ENCODE peak calls at places on chromosomes 3 and 15, in ten cellular contexts. R, V, O, L, K, H, M, G, X and Q are unnamed samples.

GRCh38 chr15:64701051-64701450 is 74.3 kb downstream of the RBPMS2 start:
- DNase-seq in R (no peak), V (no peak), O (no peak), L (no peak), K (no peak), H (no peak), M (no peak), G (no peak), X (no peak), Q (no peak)

GRCh38 chr15:63559753-63560152 is 37.4 kb upstream of the FBXL22 start:
- DNase-seq in R (no peak), V (no peak), O (no peak), L (no peak), K (no peak), H (no peak), M (no peak), G (no peak), X (no peak), Q (no peak)

GRCh38 chr3:134364061-134364935 is 9.9 kb downstream of the AMOTL2 start:
- DNase-seq in R (peak), V (peak), O (peak), L (peak), K (peak), H (peak), M (peak), G (peak), X (peak), Q (peak)

GRCh38 chr3:50491023-50491422 is 12.4 kb downstream of the CACNA2D2 start:
- DNase-seq in R (no peak), V (no peak), O (no peak), L (no peak), K (no peak), H (no peak), M (no peak), G (no peak), X (no peak), Q (no peak)

GRCh38 chr3:25661694-25662455 is 2.8 kb downstream of the TOP2B start:
- DNase-seq in R (no peak), V (no peak), O (no peak), L (peak), K (no peak), H (no peak), M (no peak), G (no peak), X (no peak), Q (no peak)

GRCh38 chr15:92715753-92716152 is 60.2 kb upstream of the FAM174B start:
- DNase-seq in R (no peak), V (no peak), O (no peak), L (peak), K (no peak), H (no peak), M (no peak), G (no peak), X (no peak), Q (no peak)

GRCh38 chr3:133575121-133575520 is 1.6 kb downstream of the CDV3 start:
- DNase-seq in R (no peak), V (no peak), O (no peak), L (no peak), K (no peak), H (no peak), M (no peak), G (no peak), X (no peak), Q (no peak)

GRCh38 chr15:94306700-94307650 is 75.6 kb downstream of the MCTP2 start:
- DNase-seq in R (no peak), V (no peak), O (peak), L (no peak), K (no peak), H (no peak), M (no peak), G (no peak), X (no peak), Q (peak)

GRCh38 chr15:93420050-93420452 is 331.0 kb upstream of the RGMA start:
- DNase-seq in R (no peak), V (peak), O (peak), L (no peak), K (no peak), H (no peak), M (no peak), G (no peak), X (no peak), Q (no peak)

GRCh38 chr15:56250626-56251025 is 6.9 kb upstream of the RFX7 start:
- DNase-seq in R (no peak), V (no peak), O (no peak), L (no peak), K (no peak), H (no peak), M (no peak), G (no peak), X (no peak), Q (no peak)

GRCh38 chr15:56251315-56252091 is 7.8 kb upstream of the RFX7 start:
- DNase-seq in R (no peak), V (no peak), O (no peak), L (no peak), K (no peak), H (no peak), M (no peak), G (no peak), X (no peak), Q (no peak)

GRCh38 chr15:56248276-56248675 is 4.6 kb upstream of the RFX7 start:
- DNase-seq in R (no peak), V (no peak), O (no peak), L (no peak), K (no peak), H (no peak), M (no peak), G (no peak), X (no peak), Q (no peak)

GRCh38 chr15:56247266-56247665 is 3.6 kb upstream of the RFX7 start:
- DNase-seq in R (no peak), V (no peak), O (no peak), L (no peak), K (no peak), H (no peak), M (no peak), G (no peak), X (no peak), Q (no peak)

DNA sequence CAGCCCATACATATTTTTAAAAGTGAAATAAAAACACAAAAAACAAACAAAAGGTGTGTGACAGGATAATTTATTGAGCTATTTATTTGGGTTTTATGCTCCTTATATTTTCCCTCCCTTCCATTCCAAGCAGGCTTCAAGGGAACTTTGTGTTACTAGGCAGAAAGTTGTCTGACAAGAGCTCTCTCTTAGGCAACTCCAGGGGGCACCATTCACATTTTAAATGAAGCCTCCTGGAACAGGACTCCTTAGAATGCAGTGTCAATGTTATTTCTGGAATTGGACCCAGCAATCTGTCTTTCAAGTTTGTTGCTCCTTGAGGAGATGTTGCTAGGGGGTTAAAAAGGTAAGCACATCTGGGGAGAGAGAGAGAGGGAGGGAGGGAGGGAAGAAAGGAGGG is 5.4 kb upstream of the RFX7 start:
- DNase-seq in R (no peak), V (peak), O (peak), L (peak), K (no peak), H (no peak), M (no peak), G (no peak), X (peak), Q (peak)
- TF ChIP-seq CTCF in R (no peak), V (peak), O (peak), L (peak), K (no peak), H (peak), M (peak), G (peak), X (peak), Q (no peak)

GRCh38 chr15:50257206-50257735 is 8.3 kb downstream of the HDC start:
- DNase-seq in R (no peak), V (no peak), O (no peak), L (no peak), K (no peak), H (no peak), M (no peak), G (no peak), X (no peak), Q (no peak)

GRCh38 chr15:50252556-50252955 is 13.0 kb downstream of the HDC start:
- DNase-seq in R (no peak), V (no peak), O (no peak), L (no peak), K (no peak), H (no peak), M (no peak), G (no peak), X (no peak), Q (no peak)

GRCh38 chr15:50257924-50258323 is 7.6 kb downstream of the HDC start:
- DNase-seq in R (no peak), V (no peak), O (peak), L (peak), K (no peak), H (no peak), M (no peak), G (peak), X (no peak), Q (peak)

GRCh38 chr15:50259276-50259675 is 6.2 kb downstream of the HDC start:
- DNase-seq in R (no peak), V (no peak), O (no peak), L (no peak), K (no peak), H (no peak), M (no peak), G (no peak), X (no peak), Q (no peak)

DNA sequence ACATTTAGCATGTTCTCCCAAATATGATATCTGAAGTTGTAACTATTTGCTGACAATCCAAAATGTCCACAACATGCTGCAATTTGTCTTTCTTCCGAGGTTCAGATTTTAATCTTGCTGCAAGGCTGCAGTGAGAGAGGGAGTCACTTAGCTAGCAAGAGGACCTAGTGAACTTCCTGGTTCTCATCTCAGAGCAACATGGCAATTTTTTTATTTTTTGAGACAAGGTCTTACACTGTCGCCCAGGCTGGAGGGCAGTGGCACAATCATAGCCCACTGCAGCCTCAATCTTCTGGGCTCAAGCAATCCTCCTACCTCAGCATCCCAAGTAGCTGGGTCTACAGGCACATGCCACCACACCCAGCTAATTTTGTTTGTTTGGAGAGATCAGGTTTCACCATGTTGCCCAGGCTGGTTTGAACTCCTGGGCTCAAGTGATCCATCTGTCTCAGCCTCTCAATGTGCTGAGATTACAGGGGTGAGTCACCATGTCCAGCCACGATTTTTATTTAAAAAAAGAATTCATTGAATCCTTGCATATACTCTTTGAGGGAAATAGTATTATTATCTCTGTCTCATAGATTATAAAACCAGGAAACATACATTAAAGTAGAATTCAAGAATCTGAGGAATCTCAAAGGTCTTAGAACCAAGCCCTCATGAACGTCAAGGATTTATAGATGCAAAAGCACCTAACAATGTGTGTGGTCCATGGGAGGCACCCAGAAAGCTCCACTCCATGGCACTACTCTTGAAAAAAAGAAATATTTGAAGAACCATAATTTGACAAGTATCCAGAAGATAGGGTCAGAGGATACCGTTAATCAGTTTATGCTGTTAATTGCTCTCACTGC is 9.1 kb downstream of the HDC start:
- DNase-seq in R (no peak), V (no peak), O (peak), L (peak), K (no peak), H (no peak), M (no peak), G (peak), X (no peak), Q (no peak)
- H3K27ac ChIP-seq in R (no peak), V (no peak), O (no peak), L (peak), K (no peak), H (no peak), M (peak), G (no peak), X (no peak), Q (no peak)

DNA sequence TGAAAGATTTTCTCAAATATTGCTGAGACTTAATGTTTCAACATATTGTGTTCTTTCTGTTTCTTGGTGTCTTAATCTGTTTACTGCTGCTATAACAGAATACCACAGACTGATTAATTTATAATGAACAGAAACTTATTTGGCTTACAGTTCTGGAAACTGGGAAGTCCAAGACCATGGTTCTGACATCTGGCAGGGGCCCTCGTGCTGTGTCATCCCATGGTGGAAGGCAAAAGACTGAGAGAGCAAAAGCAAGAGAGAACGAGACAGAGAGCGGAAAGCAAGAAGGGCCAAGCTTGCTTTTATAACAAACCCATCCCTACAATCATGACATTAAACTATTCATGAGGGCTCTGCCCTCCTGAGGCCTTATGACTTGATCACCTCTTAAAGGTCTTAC is 88.7 kb downstream of the ARNT2 start:
- DNase-seq in R (no peak), V (no peak), O (no peak), L (no peak), K (no peak), H (no peak), M (no peak), G (no peak), X (no peak), Q (no peak)
- TF ChIP-seq CTCF in R (no peak), V (no peak), O (no peak), L (no peak), K (no peak), H (no peak), M (no peak), G (no peak), X (no peak), Q (no peak)

DNA sequence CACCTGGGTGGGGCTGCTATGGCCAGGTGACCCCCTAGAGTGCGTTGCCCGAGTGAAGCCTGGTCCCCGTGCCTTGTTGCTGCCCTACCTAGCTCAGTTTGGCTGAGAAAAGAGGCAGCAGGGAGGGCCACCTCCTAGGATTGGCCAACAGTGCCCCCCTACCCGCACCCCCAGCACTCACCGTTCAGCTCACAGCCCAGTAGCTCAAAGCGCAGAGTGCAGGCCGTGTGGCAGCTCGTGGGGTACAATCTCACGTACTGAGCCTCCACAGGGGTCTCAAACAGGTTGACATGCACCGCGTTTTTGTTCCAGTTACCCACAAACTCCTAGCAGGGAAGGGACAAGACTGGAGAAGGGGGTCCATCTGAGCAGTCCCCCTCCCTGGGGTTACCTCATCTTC is 7.6 kb downstream of the MFGE8 start:
- DNase-seq in R (no peak), V (no peak), O (no peak), L (no peak), K (peak), H (no peak), M (no peak), G (no peak), X (no peak), Q (no peak)
- H3K27ac ChIP-seq in R (peak), V (no peak), O (no peak), L (no peak), K (no peak), H (peak), M (peak), G (no peak), X (no peak), Q (peak)

GRCh38 chr3:61663728-61664492 is 102.5 kb downstream of the PTPRG start:
- DNase-seq in R (no peak), V (peak), O (peak), L (peak), K (no peak), H (no peak), M (peak), G (peak), X (no peak), Q (peak)
- TF ChIP-seq CTCF in R (no peak), V (no peak), O (no peak), L (no peak), K (no peak), H (no peak), M (no peak), G (no peak), X (no peak), Q (no peak)

GRCh38 chr15:40754883-40755815 is at the start of gene RMDN3:
- DNase-seq in R (peak), V (peak), O (peak), L (peak), K (peak), H (peak), M (peak), G (peak), X (peak), Q (peak)

GRCh38 chr15:40759961-40760360 is 3.9 kb upstream of the GCHFR start:
- DNase-seq in R (no peak), V (no peak), O (no peak), L (no peak), K (no peak), H (no peak), M (no peak), G (no peak), X (no peak), Q (no peak)

GRCh38 chr15:40755821-40756220 is 767 bp upstream of the RMDN3 start:
- DNase-seq in R (no peak), V (no peak), O (no peak), L (no peak), K (peak), H (no peak), M (no peak), G (no peak), X (no peak), Q (no peak)

GRCh38 chr15:40754574-40754882 is 526 bp downstream of the RMDN3 start:
- DNase-seq in R (no peak), V (peak), O (peak), L (peak), K (peak), H (no peak), M (no peak), G (no peak), X (peak), Q (no peak)

GRCh38 chr15:40756938-40757337 is 1.9 kb upstream of the RMDN3 start:
- DNase-seq in R (no peak), V (no peak), O (no peak), L (no peak), K (no peak), H (no peak), M (no peak), G (no peak), X (no peak), Q (no peak)
- H3K27ac ChIP-seq in R (no peak), V (no peak), O (no peak), L (no peak), K (no peak), H (no peak), M (no peak), G (no peak), X (no peak), Q (peak)

GRCh38 chr3:127002195-127003174 is 19.6 kb downstream of the PLXNA1 start:
- DNase-seq in R (peak), V (peak), O (peak), L (no peak), K (peak), H (peak), M (no peak), G (peak), X (peak), Q (peak)
- TF ChIP-seq CTCF in R (peak), V (peak), O (peak), L (no peak), K (peak), H (peak), M (no peak), G (peak), X (peak), Q (peak)

GRCh38 chr3:146125946-146126345 is 35.0 kb downstream of the PLOD2 start:
- DNase-seq in R (no peak), V (no peak), O (peak), L (peak), K (no peak), H (no peak), M (peak), G (peak), X (no peak), Q (peak)
- H3K27ac ChIP-seq in R (no peak), V (no peak), O (no peak), L (no peak), K (no peak), H (peak), M (peak), G (no peak), X (no peak), Q (no peak)

DNA sequence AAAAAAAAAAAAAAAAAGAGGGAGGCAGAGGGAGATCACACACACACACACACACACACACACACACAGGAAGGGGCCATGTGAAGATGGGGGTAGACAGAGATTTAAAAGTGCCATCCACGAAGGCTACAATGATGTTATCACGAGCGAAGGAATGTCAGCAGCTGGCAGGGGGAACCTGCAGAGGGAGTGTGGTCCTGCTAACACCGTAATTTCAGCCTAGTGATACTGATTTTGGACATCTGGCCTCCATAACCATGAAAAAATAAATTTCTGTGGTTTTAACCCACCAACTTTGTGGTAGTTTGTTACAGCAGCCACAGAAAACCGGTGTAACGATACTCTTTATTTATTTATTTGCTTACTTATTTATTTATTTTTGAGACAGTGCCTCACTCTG is 76.0 kb downstream of the TMCO5A start:
- DNase-seq in R (no peak), V (no peak), O (no peak), L (no peak), K (no peak), H (no peak), M (no peak), G (no peak), X (no peak), Q (no peak)
- TF ChIP-seq CTCF in R (no peak), V (peak), O (no peak), L (no peak), K (no peak), H (no peak), M (no peak), G (peak), X (no peak), Q (no peak)

GRCh38 chr15:39710681-39711080 is 72.0 kb downstream of the FSIP1 start:
- DNase-seq in R (no peak), V (no peak), O (peak), L (peak), K (no peak), H (no peak), M (no peak), G (no peak), X (no peak), Q (no peak)

GRCh38 chr15:39717134-39717533 is 65.5 kb downstream of the FSIP1 start:
- DNase-seq in R (no peak), V (no peak), O (no peak), L (peak), K (no peak), H (no peak), M (no peak), G (no peak), X (no peak), Q (no peak)

GRCh38 chr15:39709941-39710340 is 72.7 kb downstream of the FSIP1 start:
- DNase-seq in R (no peak), V (no peak), O (no peak), L (no peak), K (no peak), H (no peak), M (no peak), G (no peak), X (no peak), Q (no peak)

GRCh38 chr15:39714251-39714650 is 68.4 kb downstream of the FSIP1 start:
- DNase-seq in R (no peak), V (no peak), O (no peak), L (no peak), K (no peak), H (no peak), M (no peak), G (no peak), X (no peak), Q (no peak)

GRCh38 chr15:39713846-39714245 is 68.8 kb downstream of the FSIP1 start:
- DNase-seq in R (no peak), V (no peak), O (no peak), L (no peak), K (no peak), H (no peak), M (no peak), G (no peak), X (no peak), Q (no peak)
- H3K27ac ChIP-seq in R (no peak), V (no peak), O (no peak), L (no peak), K (no peak), H (no peak), M (no peak), G (no peak), X (no peak), Q (no peak)